ENCODE peak calls at places on chromosomes 6 and 20, in seven cellular contexts. One of them, this sample, is unnamed.

GRCh38 chr6:42984924-42985475 is 630 bp downstream of the PPP2R5D start:
- DNase-seq in CD8-positive, alpha-beta T cell: peak; percentile 23
- DNase-seq in CD8-positive, alpha-beta memory T cell: no peak
- DNase-seq in cardiac muscle cell: peak; percentile 25
- DNase-seq in SW 1271: no peak
- DNase-seq in fibroblast of the aortic adventitia: peak; percentile 28
- DNase-seq in GM04504: no peak
- DNase-seq in this sample: peak; percentile 11

GRCh38 chr6:2026133-2026532 is 219.3 kb downstream of the GMDS start:
- DNase-seq in SW 1271: no peak
- DNase-seq in fibroblast of the aortic adventitia: no peak
- DNase-seq in cardiac muscle cell: no peak
- DNase-seq in CD8-positive, alpha-beta memory T cell: no peak
- DNase-seq in GM04504: no peak
- DNase-seq in CD8-positive, alpha-beta T cell: no peak
- DNase-seq in this sample: peak; percentile 64

GRCh38 chr6:34816635-34817301 is 24.9 kb downstream of the BLTP3A start:
- DNase-seq in CD8-positive, alpha-beta memory T cell: no peak
- DNase-seq in SW 1271: no peak
- DNase-seq in CD8-positive, alpha-beta T cell: no peak
- DNase-seq in cardiac muscle cell: no peak
- DNase-seq in GM04504: no peak
- DNase-seq in fibroblast of the aortic adventitia: no peak
- DNase-seq in this sample: no peak

GRCh38 chr6:165031491-165031890 is 277.9 kb downstream of the C6orf118 start:
- DNase-seq in cardiac muscle cell: no peak
- DNase-seq in CD8-positive, alpha-beta memory T cell: no peak
- DNase-seq in GM04504: no peak
- DNase-seq in CD8-positive, alpha-beta T cell: no peak
- DNase-seq in fibroblast of the aortic adventitia: no peak
- DNase-seq in SW 1271: no peak
- DNase-seq in this sample: no peak

GRCh38 chr20:4325548-4326187 is 310.3 kb upstream of the RNF24 start:
- DNase-seq in CD8-positive, alpha-beta memory T cell: no peak
- DNase-seq in CD8-positive, alpha-beta T cell: no peak
- DNase-seq in GM04504: no peak
- DNase-seq in fibroblast of the aortic adventitia: no peak
- DNase-seq in cardiac muscle cell: no peak
- DNase-seq in SW 1271: no peak
- DNase-seq in this sample: no peak

GRCh38 chr6:111540971-111541719 is 58.1 kb upstream of the REV3L start:
- DNase-seq in CD8-positive, alpha-beta memory T cell: no peak
- DNase-seq in fibroblast of the aortic adventitia: no peak
- DNase-seq in GM04504: no peak
- DNase-seq in SW 1271: no peak
- DNase-seq in cardiac muscle cell: no peak
- DNase-seq in CD8-positive, alpha-beta T cell: no peak
- DNase-seq in this sample: peak; percentile 37

GRCh38 chr6:4049246-4049645 is 29.7 kb downstream of the FAM217A start:
- DNase-seq in CD8-positive, alpha-beta memory T cell: no peak
- DNase-seq in SW 1271: no peak
- DNase-seq in fibroblast of the aortic adventitia: no peak
- DNase-seq in cardiac muscle cell: no peak
- DNase-seq in CD8-positive, alpha-beta T cell: no peak
- DNase-seq in GM04504: no peak
- DNase-seq in this sample: no peak

GRCh38 chr6:161373905-161374451 is 100.1 kb upstream of the AGPAT4 start:
- DNase-seq in SW 1271: no peak
- DNase-seq in GM04504: no peak
- DNase-seq in cardiac muscle cell: peak; percentile 76
- DNase-seq in fibroblast of the aortic adventitia: peak; percentile 69
- DNase-seq in CD8-positive, alpha-beta T cell: peak; percentile 62
- DNase-seq in CD8-positive, alpha-beta memory T cell: peak; percentile 32
- DNase-seq in this sample: peak; percentile 66

GRCh38 chr6:28488916-28489365 is 26.7 kb downstream of the GPX6 start:
- DNase-seq in CD8-positive, alpha-beta T cell: no peak
- DNase-seq in SW 1271: no peak
- DNase-seq in fibroblast of the aortic adventitia: peak; percentile 83
- DNase-seq in cardiac muscle cell: peak; percentile 32
- DNase-seq in CD8-positive, alpha-beta memory T cell: no peak
- DNase-seq in GM04504: peak; percentile 24
- DNase-seq in this sample: peak; percentile 64

GRCh38 chr6:149016716-149017115 is 269.9 kb downstream of the UST start:
- DNase-seq in cardiac muscle cell: no peak
- DNase-seq in SW 1271: no peak
- DNase-seq in GM04504: no peak
- DNase-seq in CD8-positive, alpha-beta memory T cell: no peak
- DNase-seq in CD8-positive, alpha-beta T cell: no peak
- DNase-seq in fibroblast of the aortic adventitia: no peak
- DNase-seq in this sample: no peak

GRCh38 chr20:62314339-62314638 is 11.5 kb downstream of the ADRM1 start:
- DNase-seq in fibroblast of the aortic adventitia: no peak
- DNase-seq in GM04504: no peak
- DNase-seq in SW 1271: no peak
- DNase-seq in CD8-positive, alpha-beta memory T cell: no peak
- DNase-seq in cardiac muscle cell: no peak
- DNase-seq in CD8-positive, alpha-beta T cell: no peak
- DNase-seq in this sample: no peak

GRCh38 chr6:122180132-122180531 is 219.3 kb upstream of the HSF2 start:
- DNase-seq in GM04504: no peak
- DNase-seq in fibroblast of the aortic adventitia: peak; percentile 40
- DNase-seq in CD8-positive, alpha-beta T cell: no peak
- DNase-seq in SW 1271: no peak
- DNase-seq in CD8-positive, alpha-beta memory T cell: no peak
- DNase-seq in cardiac muscle cell: no peak
- DNase-seq in this sample: peak; percentile 2

GRCh38 chr20:29689411-29690225 is 1567.8 kb upstream of the DEFB115 start:
- DNase-seq in GM04504: no peak
- DNase-seq in fibroblast of the aortic adventitia: no peak
- DNase-seq in CD8-positive, alpha-beta memory T cell: no peak
- DNase-seq in CD8-positive, alpha-beta T cell: peak; percentile 39
- DNase-seq in SW 1271: no peak
- DNase-seq in cardiac muscle cell: no peak
- DNase-seq in this sample: no peak

GRCh38 chr20:32623667-32624157 is 38.6 kb upstream of the NOL4L start:
- DNase-seq in CD8-positive, alpha-beta T cell: no peak
- DNase-seq in fibroblast of the aortic adventitia: no peak
- DNase-seq in SW 1271: no peak
- DNase-seq in CD8-positive, alpha-beta memory T cell: no peak
- DNase-seq in cardiac muscle cell: peak; percentile 39
- DNase-seq in GM04504: no peak
- DNase-seq in this sample: no peak

GRCh38 chr20:4681441-4681840 is 40.3 kb upstream of the PRND start:
- DNase-seq in CD8-positive, alpha-beta T cell: no peak
- DNase-seq in cardiac muscle cell: peak; percentile 73
- DNase-seq in CD8-positive, alpha-beta memory T cell: no peak
- DNase-seq in SW 1271: no peak
- DNase-seq in fibroblast of the aortic adventitia: no peak
- DNase-seq in GM04504: no peak
- DNase-seq in this sample: no peak

GRCh38 chr20:50776122-50776795 is 18.6 kb upstream of the BCAS4 start:
- DNase-seq in fibroblast of the aortic adventitia: no peak
- DNase-seq in CD8-positive, alpha-beta T cell: no peak
- DNase-seq in cardiac muscle cell: no peak
- DNase-seq in GM04504: no peak
- DNase-seq in SW 1271: no peak
- DNase-seq in CD8-positive, alpha-beta memory T cell: no peak
- DNase-seq in this sample: no peak

GRCh38 chr20:208937-209566 is 18.0 kb upstream of the DEFB129 start:
- DNase-seq in fibroblast of the aortic adventitia: peak; percentile 80
- DNase-seq in CD8-positive, alpha-beta memory T cell: peak; percentile 23
- DNase-seq in GM04504: peak; percentile 47
- DNase-seq in SW 1271: peak; percentile 14
- DNase-seq in CD8-positive, alpha-beta T cell: no peak
- DNase-seq in cardiac muscle cell: peak; percentile 37
- DNase-seq in this sample: peak; percentile 67

GRCh38 chr20:36084897-36085617 is 69.5 kb upstream of the EPB41L1 start:
- DNase-seq in CD8-positive, alpha-beta memory T cell: no peak
- DNase-seq in GM04504: no peak
- DNase-seq in cardiac muscle cell: no peak
- DNase-seq in CD8-positive, alpha-beta T cell: no peak
- DNase-seq in fibroblast of the aortic adventitia: peak; percentile 76
- DNase-seq in SW 1271: no peak
- DNase-seq in this sample: peak; percentile 58

GRCh38 chr6:155116571-155116910 is 121.4 kb downstream of the TIAM2 start:
- DNase-seq in fibroblast of the aortic adventitia: no peak
- DNase-seq in GM04504: no peak
- DNase-seq in SW 1271: no peak
- DNase-seq in CD8-positive, alpha-beta T cell: no peak
- DNase-seq in CD8-positive, alpha-beta memory T cell: no peak
- DNase-seq in cardiac muscle cell: no peak
- DNase-seq in this sample: no peak

GRCh38 chr6:143243786-143244185 is 183.1 kb downstream of the AIG1 start:
- DNase-seq in CD8-positive, alpha-beta memory T cell: no peak
- DNase-seq in SW 1271: no peak
- DNase-seq in GM04504: no peak
- DNase-seq in fibroblast of the aortic adventitia: no peak
- DNase-seq in cardiac muscle cell: no peak
- DNase-seq in CD8-positive, alpha-beta T cell: no peak
- DNase-seq in this sample: no peak

GRCh38 chr6:25089442-25089841 is 153.7 kb upstream of the RIPOR2 start:
- DNase-seq in cardiac muscle cell: no peak
- DNase-seq in GM04504: no peak
- DNase-seq in fibroblast of the aortic adventitia: no peak
- DNase-seq in SW 1271: no peak
- DNase-seq in CD8-positive, alpha-beta T cell: no peak
- DNase-seq in CD8-positive, alpha-beta memory T cell: no peak
- DNase-seq in this sample: no peak

GRCh38 chr20:61850926-61851900 is 214.5 kb downstream of the TAF4 start:
- DNase-seq in cardiac muscle cell: peak; percentile 8
- DNase-seq in CD8-positive, alpha-beta memory T cell: no peak
- DNase-seq in fibroblast of the aortic adventitia: no peak
- DNase-seq in GM04504: no peak
- DNase-seq in SW 1271: no peak
- DNase-seq in CD8-positive, alpha-beta T cell: no peak
- DNase-seq in this sample: no peak

GRCh38 chr6:35688605-35689322 is at the start of gene FKBP5:
- DNase-seq in GM04504: peak; percentile 58
- DNase-seq in CD8-positive, alpha-beta T cell: peak; percentile 90
- DNase-seq in cardiac muscle cell: peak; percentile 95
- DNase-seq in SW 1271: peak; percentile 72
- DNase-seq in fibroblast of the aortic adventitia: peak; percentile 78
- DNase-seq in CD8-positive, alpha-beta memory T cell: peak; percentile 81
- DNase-seq in this sample: peak; percentile 88

GRCh38 chr6:142856857-142857608 is 87.9 kb downstream of the HIVEP2 start:
- DNase-seq in CD8-positive, alpha-beta T cell: no peak
- DNase-seq in fibroblast of the aortic adventitia: no peak
- DNase-seq in SW 1271: no peak
- DNase-seq in GM04504: no peak
- DNase-seq in CD8-positive, alpha-beta memory T cell: peak; percentile 62
- DNase-seq in cardiac muscle cell: no peak
- DNase-seq in this sample: no peak

GRCh38 chr20:25247666-25248500 is at the start of gene PYGB:
- DNase-seq in cardiac muscle cell: peak; percentile 87
- DNase-seq in CD8-positive, alpha-beta T cell: peak; percentile 68
- DNase-seq in GM04504: peak; percentile 54
- DNase-seq in fibroblast of the aortic adventitia: peak; percentile 81
- DNase-seq in SW 1271: peak; percentile 50
- DNase-seq in CD8-positive, alpha-beta memory T cell: peak; percentile 71
- DNase-seq in this sample: peak; percentile 83

GRCh38 chr6:156421933-156422332 is 355.2 kb upstream of the ARID1B start:
- DNase-seq in cardiac muscle cell: no peak
- DNase-seq in fibroblast of the aortic adventitia: no peak
- DNase-seq in CD8-positive, alpha-beta T cell: no peak
- DNase-seq in SW 1271: no peak
- DNase-seq in CD8-positive, alpha-beta memory T cell: no peak
- DNase-seq in GM04504: no peak
- DNase-seq in this sample: no peak

GRCh38 chr6:168636147-168636982 is 195.4 kb downstream of the SMOC2 start:
- DNase-seq in CD8-positive, alpha-beta memory T cell: no peak
- DNase-seq in SW 1271: no peak
- DNase-seq in CD8-positive, alpha-beta T cell: no peak
- DNase-seq in fibroblast of the aortic adventitia: no peak
- DNase-seq in cardiac muscle cell: no peak
- DNase-seq in GM04504: no peak
- DNase-seq in this sample: no peak

GRCh38 chr6:1689141-1689540 is 79.4 kb downstream of the FOXC1 start:
- DNase-seq in GM04504: no peak
- DNase-seq in CD8-positive, alpha-beta T cell: no peak
- DNase-seq in fibroblast of the aortic adventitia: no peak
- DNase-seq in cardiac muscle cell: no peak
- DNase-seq in CD8-positive, alpha-beta memory T cell: no peak
- DNase-seq in SW 1271: no peak
- DNase-seq in this sample: no peak

GRCh38 chr6:167731216-167731615 is 95.5 kb upstream of the AFDN start:
- DNase-seq in CD8-positive, alpha-beta memory T cell: no peak
- DNase-seq in fibroblast of the aortic adventitia: no peak
- DNase-seq in GM04504: no peak
- DNase-seq in CD8-positive, alpha-beta T cell: no peak
- DNase-seq in cardiac muscle cell: no peak
- DNase-seq in SW 1271: no peak
- DNase-seq in this sample: no peak

GRCh38 chr6:56790424-56790823 is 147.7 kb upstream of the DST start:
- DNase-seq in CD8-positive, alpha-beta memory T cell: no peak
- DNase-seq in fibroblast of the aortic adventitia: no peak
- DNase-seq in cardiac muscle cell: no peak
- DNase-seq in CD8-positive, alpha-beta T cell: no peak
- DNase-seq in SW 1271: no peak
- DNase-seq in GM04504: no peak
- DNase-seq in this sample: no peak

GRCh38 chr6:50211582-50211981 is 161.9 kb upstream of the DEFB112 start:
- DNase-seq in CD8-positive, alpha-beta T cell: no peak
- DNase-seq in GM04504: no peak
- DNase-seq in fibroblast of the aortic adventitia: no peak
- DNase-seq in CD8-positive, alpha-beta memory T cell: no peak
- DNase-seq in cardiac muscle cell: no peak
- DNase-seq in SW 1271: no peak
- DNase-seq in this sample: no peak

This sample was measured in fibroblast of lung.